ENCODE peak calls at places on chromosomes 6 and 20, in seven cellular contexts. R is NCI-H526, Z is amniotic stem cell, Q is right atrium auricular region, D is GM03348, N is NCI-H1105, M is fibroblast of the aortic adventitia. G is an unnamed sample.

GRCh38 chr20:37941332-37941731 is 38.4 kb downstream of the VSTM2L start:
- DNase-seq in M (no peak), R (no peak), N (no peak), Z (no peak), D (no peak), Q (no peak), G (peak)

GRCh38 chr6:104161960-104162669 is 697.6 kb downstream of the HACE1 start:
- DNase-seq in R (peak), Z (no peak), Q (no peak), N (no peak), D (no peak), M (peak), G (no peak)

GRCh38 chr6:150517175-150517574 is 82.5 kb upstream of the PLEKHG1 start:
- DNase-seq in Q (no peak), Z (no peak), N (no peak), D (no peak), M (no peak), R (no peak), G (no peak)

GRCh38 chr6:29723666-29724588 is 693 bp downstream of the HLA-F start:
- DNase-seq in Q (no peak), D (peak), Z (no peak), M (no peak), R (no peak), N (no peak), G (peak)

GRCh38 chr6:32244946-32245398 is 21.1 kb upstream of the NOTCH4 start:
- DNase-seq in Z (peak), M (peak), N (peak), D (peak), Q (peak), R (peak), G (peak)

GRCh38 chr20:51187318-51187717 is 164.4 kb upstream of the KCNG1 start:
- DNase-seq in D (no peak), Z (no peak), Q (no peak), R (no peak), M (no peak), N (no peak), G (no peak)

GRCh38 chr20:38831995-38832620 is 26.6 kb downstream of the PPP1R16B start:
- DNase-seq in N (no peak), M (no peak), R (no peak), Z (no peak), D (no peak), Q (no peak), G (no peak)

GRCh38 chr6:21679761-21680265 is 86.3 kb downstream of the SOX4 start:
- DNase-seq in Z (no peak), M (peak), D (peak), R (no peak), Q (no peak), N (no peak), G (no peak)

GRCh38 chr6:87333591-87334181 is 4.6 kb upstream of the GJB7 start:
- DNase-seq in Q (no peak), D (peak), M (peak), Z (no peak), N (no peak), R (no peak), G (no peak)

GRCh38 chr20:62392077-62392418 is 5.1 kb downstream of the RPS21 start:
- DNase-seq in R (no peak), Z (no peak), M (no peak), D (no peak), Q (no peak), N (no peak), G (no peak)

GRCh38 chr6:146909376-146909775 is 294.8 kb upstream of the STXBP5 start:
- DNase-seq in N (no peak), Z (no peak), R (no peak), M (no peak), Q (no peak), D (no peak), G (no peak)

GRCh38 chr20:19981091-19981490 is 36.1 kb upstream of the NAA20 start:
- DNase-seq in D (no peak), R (no peak), Z (no peak), M (peak), Q (no peak), N (no peak), G (peak)

GRCh38 chr20:50092436-50092835 is 20.5 kb downstream of the UBE2V1 start:
- DNase-seq in Z (no peak), M (peak), Q (no peak), R (no peak), N (no peak), D (no peak), G (no peak)

GRCh38 chr20:49460916-49461315 is 21.6 kb downstream of the KCNB1 start:
- DNase-seq in Z (no peak), D (no peak), M (peak), N (peak), Q (no peak), R (no peak), G (no peak)

GRCh38 chr20:64102647-64103354 is 4.6 kb downstream of the NPBWR2 start:
- DNase-seq in M (no peak), Z (no peak), N (peak), Q (no peak), R (peak), D (no peak), G (no peak)

GRCh38 chr6:28137458-28138020 is 4.1 kb upstream of the ZKSCAN8 start:
- DNase-seq in Q (no peak), Z (no peak), N (no peak), D (no peak), R (no peak), M (no peak), G (no peak)

GRCh38 chr6:122399348-122400120 is at the start of gene HSF2:
- DNase-seq in Q (peak), M (peak), R (peak), D (peak), N (peak), Z (peak), G (peak)

GRCh38 chr6:57216235-57217101 is 5.6 kb downstream of the RAB23 start:
- DNase-seq in N (no peak), D (no peak), M (peak), Z (no peak), Q (no peak), R (no peak), G (no peak)

GRCh38 chr20:46330072-46330763 is 21.9 kb upstream of the CDH22 start:
- DNase-seq in N (peak), D (no peak), M (no peak), Q (no peak), Z (no peak), R (peak), G (no peak)

GRCh38 chr20:24915892-24916291 is 33.2 kb upstream of the CST7 start:
- DNase-seq in M (no peak), D (no peak), N (no peak), R (no peak), Q (no peak), Z (no peak), G (no peak)

GRCh38 chr20:51363378-51363777 is 179.1 kb downstream of the NFATC2 start:
- DNase-seq in N (no peak), R (no peak), M (no peak), Z (no peak), Q (no peak), D (no peak), G (no peak)

GRCh38 chr6:124334359-124334758 is 530.7 kb downstream of the NKAIN2 start:
- DNase-seq in Z (no peak), R (no peak), N (no peak), D (no peak), Q (no peak), M (no peak), G (no peak)

GRCh38 chr6:43286456-43286994 is 11.5 kb upstream of the SLC22A7 start:
- DNase-seq in D (no peak), Z (no peak), M (no peak), R (no peak), N (no peak), Q (no peak), G (no peak)

GRCh38 chr6:116424001-116424400 is 37.2 kb upstream of the CALHM6 start:
- DNase-seq in Z (no peak), R (no peak), N (no peak), D (peak), M (peak), Q (no peak), G (no peak)

GRCh38 chr6:158475344-158476302 is 84.3 kb upstream of the TMEM181 start:
- DNase-seq in Q (no peak), Z (peak), M (peak), N (peak), R (peak), D (peak), G (peak)

GRCh38 chr20:37841389-37841788 is 61.5 kb upstream of the VSTM2L start:
- DNase-seq in Q (no peak), Z (no peak), R (no peak), M (no peak), D (no peak), N (no peak), G (no peak)

GRCh38 chr6:99151634-99152344 is 197.7 kb downstream of the FAXC start:
- DNase-seq in M (peak), D (peak), R (peak), Q (no peak), Z (peak), N (no peak), G (peak)

GRCh38 chr6:105243487-105243886 is 63.7 kb upstream of the POPDC3 start:
- DNase-seq in M (no peak), N (no peak), Q (no peak), R (no peak), Z (no peak), D (no peak), G (no peak)

GRCh38 chr6:136969433-136969832 is 47.3 kb downstream of the SLC35D3 start:
- DNase-seq in R (no peak), N (no peak), Z (no peak), Q (no peak), D (no peak), M (no peak), G (no peak)

GRCh38 chr20:19706463-19706862 is 51.6 kb upstream of the RIN2 start:
- DNase-seq in M (no peak), R (no peak), Q (no peak), D (no peak), Z (no peak), N (no peak), G (no peak)

GRCh38 chr6:163743796-163744195 is 329.3 kb downstream of the QKI start:
- DNase-seq in Q (no peak), N (no peak), R (no peak), Z (no peak), M (no peak), D (no peak), G (no peak)

GRCh38 chr6:73176057-73176456 is 49.2 kb downstream of the KHDC1L start:
- DNase-seq in M (no peak), Z (no peak), Q (no peak), R (no peak), N (no peak), D (no peak), G (no peak)

GRCh38 chr6:134550604-134551003 is 232.7 kb upstream of the SGK1 start:
- DNase-seq in R (no peak), N (no peak), Q (no peak), D (no peak), Z (peak), M (peak), G (peak)

GRCh38 chr6:112054520-112055160 is 736 bp downstream of the CCN6 start:
- DNase-seq in M (peak), D (peak), R (no peak), Z (no peak), N (no peak), Q (no peak), G (peak)

GRCh38 chr6:44721954-44722578 is 334.6 kb downstream of the CDC5L start:
- DNase-seq in Z (no peak), M (no peak), D (no peak), Q (no peak), N (no peak), R (no peak), G (no peak)

GRCh38 chr6:52195886-52196285 is 9.7 kb downstream of the IL17A start:
- DNase-seq in Z (no peak), N (no peak), Q (no peak), D (no peak), M (no peak), R (no peak), G (no peak)

GRCh38 chr20:63062188-63063140 is 55.7 kb upstream of the BHLHE23 start:
- DNase-seq in R (no peak), D (no peak), Z (no peak), N (no peak), M (no peak), Q (no peak), G (no peak)

GRCh38 chr6:158867381-158868121 is 48.4 kb upstream of the EZR start:
- DNase-seq in Z (no peak), M (no peak), D (no peak), Q (no peak), N (no peak), R (no peak), G (no peak)

GRCh38 chr6:75266716-75267291 is 17.8 kb downstream of the TMEM30A start:
- DNase-seq in N (peak), D (peak), M (peak), R (peak), Z (peak), Q (no peak), G (peak)

GRCh38 chr6:141169419-141169818 is 963.3 kb upstream of the GJE1 start:
- DNase-seq in Q (no peak), D (peak), Z (peak), R (no peak), N (no peak), M (peak), G (no peak)

G was measured in endothelial cell of umbilical vein.